ENCODE peak calls at places on chromosomes 7 and 10, in five cellular contexts. One of them, this sample, is unnamed. For H3F3A, the result is how much of the 10 kb centered on the place peaks cover.

GRCh38 chr7:27942711-27943110 is 202.7 kb downstream of the TAX1BP1 start:
- DNase-seq in GM23248: no peak
- DNase-seq in SK-N-SH: no peak
- DNase-seq in neural progenitor cell: no peak
- DNase-seq in GM23338: no peak
- DNase-seq in this sample: no peak

GRCh38 chr10:123390332-123390731 is 236.1 kb downstream of the BUB3 start:
- DNase-seq in SK-N-SH: peak
- DNase-seq in GM23338: peak
- DNase-seq in neural progenitor cell: no peak
- DNase-seq in GM23248: no peak
- DNase-seq in this sample: no peak

GRCh38 chr10:131726460-131726861 is 174.3 kb upstream of the PPP2R2D start:
- DNase-seq in GM23248: peak
- DNase-seq in neural progenitor cell: peak
- DNase-seq in SK-N-SH: peak
- DNase-seq in GM23338: peak
- DNase-seq in this sample: no peak

GRCh38 chr10:114271779-114272167 is 32.7 kb downstream of the VWA2 start:
- DNase-seq in neural progenitor cell: no peak
- DNase-seq in GM23338: no peak
- DNase-seq in SK-N-SH: no peak
- DNase-seq in GM23248: peak
- DNase-seq in this sample: no peak

GRCh38 chr7:136640977-136641376 is 227.5 kb upstream of the CHRM2 start:
- DNase-seq in SK-N-SH: peak
- DNase-seq in GM23248: no peak
- DNase-seq in GM23338: no peak
- DNase-seq in neural progenitor cell: peak
- DNase-seq in this sample: no peak

GRCh38 chr7:38306136-38306535 is 32.7 kb upstream of the TARP start:
- DNase-seq in GM23248: no peak
- DNase-seq in SK-N-SH: no peak
- DNase-seq in GM23338: no peak
- DNase-seq in neural progenitor cell: no peak
- DNase-seq in this sample: peak

GRCh38 chr7:25272265-25272664 is 44.0 kb upstream of the NPVF start:
- DNase-seq in GM23248: no peak
- DNase-seq in GM23338: no peak
- DNase-seq in SK-N-SH: no peak
- DNase-seq in neural progenitor cell: no peak
- DNase-seq in this sample: no peak

GRCh38 chr10:8054243-8054497 is 318 bp upstream of the GATA3 start:
- DNase-seq in neural progenitor cell: no peak
- DNase-seq in GM23248: peak
- DNase-seq in GM23338: no peak
- DNase-seq in SK-N-SH: no peak
- DNase-seq in this sample: no peak

GRCh38 chr7:101990811-101991418 is 173.5 kb downstream of the CUX1 start:
- DNase-seq in GM23338: no peak
- DNase-seq in neural progenitor cell: no peak
- DNase-seq in GM23248: no peak
- DNase-seq in SK-N-SH: no peak
- DNase-seq in this sample: peak

GRCh38 chr7:138396251-138397070 is 63.6 kb upstream of the TRIM24 start:
- DNase-seq in GM23338: peak
- DNase-seq in SK-N-SH: no peak
- DNase-seq in GM23248: no peak
- DNase-seq in neural progenitor cell: peak
- DNase-seq in this sample: peak

GRCh38 chr7:42624471-42624870 is 287.4 kb downstream of the C7orf25 start:
- DNase-seq in neural progenitor cell: no peak
- DNase-seq in GM23338: no peak
- DNase-seq in SK-N-SH: no peak
- DNase-seq in GM23248: peak
- DNase-seq in this sample: no peak

GRCh38 chr7:22094413-22095304 is 149.0 kb upstream of the CDCA7L start:
- DNase-seq in GM23338: peak
- DNase-seq in SK-N-SH: no peak
- DNase-seq in neural progenitor cell: no peak
- DNase-seq in GM23248: peak
- DNase-seq in this sample: peak

GRCh38 chr10:13873201-13873600 is 286.4 kb downstream of the PRPF18 start:
- DNase-seq in GM23338: no peak
- DNase-seq in neural progenitor cell: no peak
- DNase-seq in SK-N-SH: no peak
- DNase-seq in GM23248: no peak
- DNase-seq in this sample: no peak

GRCh38 chr10:111100198-111100597 is 23.4 kb downstream of the ADRA2A start:
- DNase-seq in neural progenitor cell: no peak
- DNase-seq in GM23248: no peak
- DNase-seq in SK-N-SH: no peak
- DNase-seq in GM23338: no peak
- DNase-seq in this sample: no peak

GRCh38 chr7:158031820-158032424 is 555.7 kb downstream of the PTPRN2 start:
- DNase-seq in SK-N-SH: peak
- DNase-seq in GM23248: no peak
- DNase-seq in neural progenitor cell: peak
- DNase-seq in GM23338: no peak
- DNase-seq in this sample: no peak

GRCh38 chr7:116776610-116777289 is 85.6 kb upstream of the CAPZA2 start:
- DNase-seq in GM23338: no peak
- DNase-seq in SK-N-SH: no peak
- DNase-seq in neural progenitor cell: no peak
- DNase-seq in GM23248: peak
- DNase-seq in this sample: no peak

GRCh38 chr7:149763563-149764240 is 9.7 kb downstream of the ZNF467 start:
- DNase-seq in SK-N-SH: no peak
- DNase-seq in neural progenitor cell: no peak
- DNase-seq in GM23338: no peak
- DNase-seq in GM23248: no peak
- DNase-seq in this sample: no peak

GRCh38 chr10:132105302-132105995 is 39.7 kb downstream of the JAKMIP3 start:
- DNase-seq in GM23248: no peak
- DNase-seq in GM23338: no peak
- DNase-seq in SK-N-SH: no peak
- DNase-seq in neural progenitor cell: no peak
- DNase-seq in this sample: no peak

GRCh38 chr7:107122483-107122882 is 46.3 kb upstream of the HBP1 start:
- DNase-seq in GM23248: peak
- DNase-seq in neural progenitor cell: no peak
- DNase-seq in GM23338: no peak
- DNase-seq in SK-N-SH: no peak
- DNase-seq in this sample: no peak

GRCh38 chr10:6635784-6636183 is 55.7 kb upstream of the PRKCQ start:
- DNase-seq in SK-N-SH: no peak
- DNase-seq in GM23338: no peak
- DNase-seq in GM23248: no peak
- DNase-seq in neural progenitor cell: no peak
- DNase-seq in this sample: no peak

GRCh38 chr10:24432478-24433416 is 223.8 kb downstream of the KIAA1217 start:
- DNase-seq in neural progenitor cell: no peak
- DNase-seq in GM23338: peak
- DNase-seq in GM23248: no peak
- DNase-seq in SK-N-SH: no peak
- DNase-seq in this sample: no peak

GRCh38 chr7:101846006-101846405 is 28.6 kb downstream of the CUX1 start:
- DNase-seq in neural progenitor cell: no peak
- DNase-seq in SK-N-SH: no peak
- DNase-seq in GM23338: no peak
- DNase-seq in GM23248: no peak
- DNase-seq in this sample: no peak

GRCh38 chr7:94338921-94339371 is 55.7 kb upstream of the COL1A2 start:
- DNase-seq in SK-N-SH: no peak
- DNase-seq in neural progenitor cell: no peak
- DNase-seq in GM23338: no peak
- DNase-seq in GM23248: peak
- DNase-seq in this sample: no peak

GRCh38 chr10:25177093-25177753 is 2.4 kb downstream of the GPR158 start:
- DNase-seq in GM23248: no peak
- DNase-seq in neural progenitor cell: no peak
- DNase-seq in GM23338: no peak
- DNase-seq in SK-N-SH: no peak
- DNase-seq in this sample: no peak

GRCh38 chr7:108585843-108586242 is 16.2 kb downstream of the DNAJB9 start:
- DNase-seq in GM23338: no peak
- DNase-seq in neural progenitor cell: no peak
- DNase-seq in GM23248: no peak
- DNase-seq in SK-N-SH: no peak
- DNase-seq in this sample: no peak

GRCh38 chr7:22787936-22788335 is 34.7 kb downstream of the TOMM7 start:
- DNase-seq in GM23248: peak
- DNase-seq in GM23338: no peak
- DNase-seq in neural progenitor cell: no peak
- DNase-seq in SK-N-SH: no peak
- DNase-seq in this sample: no peak

GRCh38 chr7:20399516-20399915 is 68.8 kb downstream of the ITGB8 start:
- DNase-seq in SK-N-SH: no peak
- DNase-seq in neural progenitor cell: no peak
- DNase-seq in GM23338: no peak
- DNase-seq in GM23248: no peak
- DNase-seq in this sample: no peak

GRCh38 chr7:36214608-36215016 is 61.6 kb downstream of the EEPD1 start:
- DNase-seq in SK-N-SH: no peak
- DNase-seq in GM23248: no peak
- DNase-seq in neural progenitor cell: no peak
- DNase-seq in GM23338: no peak
- DNase-seq in this sample: no peak

GRCh38 chr7:47737606-47738005 is 155.7 kb upstream of the TNS3 start:
- DNase-seq in SK-N-SH: no peak
- DNase-seq in neural progenitor cell: no peak
- DNase-seq in GM23338: no peak
- DNase-seq in GM23248: no peak
- DNase-seq in this sample: no peak

GRCh38 chr10:122373713-122374112 is 795 bp upstream of the PLEKHA1 start:
- DNase-seq in GM23248: peak
- DNase-seq in neural progenitor cell: no peak
- DNase-seq in SK-N-SH: peak
- DNase-seq in GM23338: peak
- DNase-seq in this sample: no peak

GRCh38 chr7:34849163-34849960 is 187.9 kb downstream of the DPY19L1 start:
- DNase-seq in neural progenitor cell: no peak
- DNase-seq in GM23248: peak
- DNase-seq in GM23338: no peak
- DNase-seq in SK-N-SH: no peak
- DNase-seq in this sample: no peak

GRCh38 chr7:131537581-131537980 is 18.8 kb downstream of the PODXL start:
- DNase-seq in GM23338: no peak
- DNase-seq in GM23248: peak
- DNase-seq in SK-N-SH: peak
- DNase-seq in neural progenitor cell: no peak
- DNase-seq in this sample: no peak
- TF ChIP-seq EZH2phosphoT487 in GM23338: no peak
- TF ChIP-seq EZH2phosphoT487 in GM23248: no peak
- TF ChIP-seq EZH2phosphoT487 in SK-N-SH: no peak
- TF ChIP-seq EZH2phosphoT487 in neural progenitor cell: no peak
- TF ChIP-seq EZH2phosphoT487 in this sample: no peak

GRCh38 chr7:90751595-90751994 is 155.5 kb downstream of the CDK14 start:
- DNase-seq in SK-N-SH: no peak
- DNase-seq in neural progenitor cell: no peak
- DNase-seq in GM23338: no peak
- DNase-seq in GM23248: no peak
- DNase-seq in this sample: no peak
- H3F3A ChIP-seq in SK-N-SH: under half
- H3F3A ChIP-seq in neural progenitor cell: under half
- H3F3A ChIP-seq in GM23338: under half
- H3F3A ChIP-seq in GM23248: under half
- H3F3A ChIP-seq in this sample: under half

GRCh38 chr10:91690412-91690811 is 57.5 kb upstream of the PPP1R3C start:
- DNase-seq in neural progenitor cell: no peak
- DNase-seq in GM23248: no peak
- DNase-seq in SK-N-SH: no peak
- DNase-seq in GM23338: no peak
- DNase-seq in this sample: no peak

GRCh38 chr10:91691981-91692380 is 59.1 kb upstream of the PPP1R3C start:
- DNase-seq in GM23248: no peak
- DNase-seq in GM23338: no peak
- DNase-seq in SK-N-SH: no peak
- DNase-seq in neural progenitor cell: no peak
- DNase-seq in this sample: no peak

GRCh38 chr10:91698258-91698657 is 65.4 kb upstream of the PPP1R3C start:
- DNase-seq in GM23338: no peak
- DNase-seq in SK-N-SH: no peak
- DNase-seq in neural progenitor cell: no peak
- DNase-seq in GM23248: no peak
- DNase-seq in this sample: no peak

GRCh38 chr10:91691255-91691654 is 58.4 kb upstream of the PPP1R3C start:
- DNase-seq in GM23338: no peak
- DNase-seq in SK-N-SH: no peak
- DNase-seq in GM23248: no peak
- DNase-seq in neural progenitor cell: no peak
- DNase-seq in this sample: no peak

DNA sequence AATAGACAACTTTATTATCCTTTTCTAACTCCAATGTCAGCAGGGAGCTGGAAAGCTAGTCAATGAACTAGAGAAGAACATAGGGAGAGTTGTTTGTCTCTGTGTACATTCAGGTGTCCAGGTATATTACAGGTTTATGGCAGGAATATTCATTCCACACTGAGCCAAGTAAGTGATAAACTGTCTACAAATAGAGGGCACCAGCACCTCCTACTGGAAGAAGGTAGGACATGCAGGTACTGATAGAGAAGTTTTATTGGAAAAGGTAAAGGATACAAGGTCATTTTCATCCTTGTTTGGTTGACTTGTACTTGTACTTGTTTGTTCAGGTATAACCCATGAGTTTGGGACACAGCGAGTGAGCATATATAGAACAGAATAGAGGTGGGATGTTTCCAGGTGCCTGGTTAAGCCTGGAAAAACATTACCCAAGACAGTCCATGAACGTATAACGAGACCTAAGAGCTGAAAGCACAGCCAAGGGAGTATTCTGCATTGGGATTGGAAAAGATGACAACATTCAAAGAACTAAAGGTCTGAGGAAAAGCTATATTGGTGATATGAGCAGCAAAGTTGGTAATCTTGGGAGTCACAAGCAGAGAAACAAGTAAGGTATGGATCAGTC is 61.4 kb upstream of the PPP1R3C start:
- DNase-seq in neural progenitor cell: peak
- DNase-seq in GM23338: peak
- DNase-seq in SK-N-SH: peak
- DNase-seq in GM23248: peak
- DNase-seq in this sample: peak
- TF ChIP-seq EZH2phosphoT487 in neural progenitor cell: no peak
- TF ChIP-seq EZH2phosphoT487 in GM23338: no peak
- TF ChIP-seq EZH2phosphoT487 in SK-N-SH: no peak
- TF ChIP-seq EZH2phosphoT487 in GM23248: no peak
- TF ChIP-seq EZH2phosphoT487 in this sample: no peak

GRCh38 chr10:76248781-76249180 is 817.4 kb downstream of the LRMDA start:
- DNase-seq in neural progenitor cell: no peak
- DNase-seq in GM23338: no peak
- DNase-seq in GM23248: no peak
- DNase-seq in SK-N-SH: no peak
- DNase-seq in this sample: no peak

GRCh38 chr10:76245951-76246495 is 814.6 kb downstream of the LRMDA start:
- DNase-seq in SK-N-SH: no peak
- DNase-seq in GM23248: no peak
- DNase-seq in neural progenitor cell: no peak
- DNase-seq in GM23338: no peak
- DNase-seq in this sample: peak

GRCh38 chr10:76244061-76244686 is 812.8 kb downstream of the LRMDA start:
- DNase-seq in GM23248: no peak
- DNase-seq in SK-N-SH: no peak
- DNase-seq in neural progenitor cell: no peak
- DNase-seq in GM23338: no peak
- DNase-seq in this sample: no peak

GRCh38 chr10:76242956-76243355 is 811.5 kb downstream of the LRMDA start:
- DNase-seq in GM23338: no peak
- DNase-seq in neural progenitor cell: no peak
- DNase-seq in SK-N-SH: no peak
- DNase-seq in GM23248: no peak
- DNase-seq in this sample: no peak
- H3F3A ChIP-seq in GM23338: under half
- H3F3A ChIP-seq in neural progenitor cell: under half
- H3F3A ChIP-seq in SK-N-SH: under half
- H3F3A ChIP-seq in GM23248: under half
- H3F3A ChIP-seq in this sample: under half

This sample was measured in MM.1S.